ENCODE peak calls at places on chromosomes 3 and 15, in six cellular contexts. M is left ventricle myocardium inferior, H is fibroblast of pulmonary artery, Z is RWPE1, D is progenitor cell of endocrine pancreas, U is cardiac muscle cell. Q is an unnamed sample.

GRCh38 chr15:99307735-99308134 is 56.5 kb downstream of the LRRC28 start:
- DNase-seq in Z (no peak), U (no peak), H (peak; percentile 9), M (no peak), D (no peak), Q (no peak)

GRCh38 chr15:25862087-25862468 is 1.0 kb downstream of the ATP10A start:
- DNase-seq in D (no peak), H (no peak), Z (no peak), M (no peak), U (no peak), Q (peak; percentile 31)

GRCh38 chr15:70442616-70443321 is 320.6 kb downstream of the UACA start:
- DNase-seq in H (peak; percentile 8), U (no peak), M (no peak), D (no peak), Z (no peak), Q (no peak)

GRCh38 chr15:60966746-60967145 is 262.4 kb downstream of the RORA start:
- DNase-seq in M (no peak), H (no peak), U (no peak), D (no peak), Z (no peak), Q (no peak)

GRCh38 chr3:55701997-55702396 is 214.9 kb upstream of the WNT5A start:
- DNase-seq in Z (no peak), M (no peak), H (no peak), D (no peak), U (no peak), Q (no peak)

GRCh38 chr3:97960561-97961275 is 11.5 kb downstream of the RIOX2 start:
- DNase-seq in Z (no peak), D (no peak), U (no peak), H (no peak), M (no peak), Q (no peak)

GRCh38 chr15:34047893-34048775 is 9.1 kb upstream of the AVEN start:
- DNase-seq in M (no peak), U (no peak), H (peak; percentile 37), D (no peak), Z (no peak), Q (no peak)

GRCh38 chr3:100268986-100269385 is 8.2 kb downstream of the TBC1D23 start:
- DNase-seq in D (no peak), Z (no peak), H (no peak), U (no peak), M (no peak), Q (no peak)

GRCh38 chr3:19013879-19014278 is 134.4 kb upstream of the KCNH8 start:
- DNase-seq in M (no peak), Z (no peak), H (no peak), D (no peak), U (no peak), Q (no peak)

GRCh38 chr3:19947549-19948071 is 713 bp downstream of the RAB5A start:
- DNase-seq in H (peak; percentile 30), Z (peak; percentile 22), D (peak; percentile 29), U (peak; percentile 56), M (peak; percentile 36), Q (peak; percentile 46)

GRCh38 chr3:127050733-127051132 is 67.8 kb downstream of the PLXNA1 start:
- DNase-seq in M (no peak), D (no peak), H (no peak), Z (no peak), U (no peak), Q (no peak)

GRCh38 chr3:61239871-61240270 is 11.4 kb downstream of the FHIT start:
- DNase-seq in U (no peak), D (no peak), Z (no peak), H (peak; percentile 10), M (peak; percentile 17), Q (no peak)
- TF ChIP-seq CTCF in U (no peak), D (no peak), Z (no peak), H (no peak), M (no peak), Q (no peak)

GRCh38 chr15:101056366-101057334 is 137.5 kb downstream of the LRRK1 start:
- DNase-seq in H (peak; percentile 56), D (no peak), U (no peak), M (no peak), Z (no peak), Q (no peak)
- TF ChIP-seq CTCF in H (no peak), D (no peak), U (no peak), M (no peak), Z (no peak), Q (no peak)

DNA sequence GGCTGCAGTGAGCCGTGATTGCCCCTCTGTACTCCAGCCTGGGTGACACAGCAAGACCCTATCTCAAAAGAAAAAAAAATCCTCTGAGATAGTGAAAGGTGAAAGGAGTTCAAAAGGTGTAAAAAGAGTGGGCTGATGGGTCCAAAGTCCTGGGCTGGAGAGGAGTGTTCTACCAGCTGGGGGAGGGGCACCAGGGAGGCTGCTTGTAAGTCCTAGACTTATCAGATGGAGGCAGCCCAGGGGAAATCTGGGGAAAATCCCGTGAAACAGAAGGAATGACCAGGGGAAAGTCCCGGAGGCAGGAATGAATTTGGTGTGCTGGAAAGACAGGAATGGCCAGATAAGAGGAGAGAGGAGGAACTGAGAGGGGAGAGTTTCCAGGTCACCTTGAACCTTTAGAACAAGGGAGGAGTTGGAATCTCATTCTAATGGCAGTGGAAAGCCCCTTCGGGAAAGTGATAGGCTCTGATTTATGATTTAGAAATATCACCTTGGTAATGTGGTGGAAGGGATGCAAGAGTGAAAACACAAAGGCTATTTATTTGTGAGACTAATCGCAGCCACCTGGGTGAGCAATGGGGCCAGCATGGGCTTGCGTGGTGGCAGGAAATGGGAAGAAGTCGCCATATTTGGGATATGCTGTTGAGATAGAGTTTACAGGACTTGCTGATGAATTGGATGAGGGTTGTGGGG is 23.4 kb upstream of the PPP4R2 start:
- DNase-seq in H (peak; percentile 64), M (no peak), Z (no peak), U (no peak), D (no peak), Q (no peak)
- TF ChIP-seq CTCF in H (no peak), M (no peak), Z (no peak), U (no peak), D (no peak), Q (no peak)

GRCh38 chr15:80475572-80475971 is 71.4 kb downstream of the ARNT2 start:
- DNase-seq in M (no peak), H (no peak), D (no peak), Z (no peak), U (no peak), Q (no peak)
- TF ChIP-seq CTCF in M (no peak), H (peak; percentile 22), D (peak; percentile 35), Z (peak; percentile 18), U (peak; percentile 14), Q (no peak)

GRCh38 chr3:157066335-157067071 is 93.4 kb downstream of the CCNL1 start:
- DNase-seq in D (no peak), Z (no peak), U (no peak), M (no peak), H (peak; percentile 83), Q (no peak)
- TF ChIP-seq CTCF in D (no peak), Z (no peak), U (no peak), M (no peak), H (no peak), Q (no peak)

DNA sequence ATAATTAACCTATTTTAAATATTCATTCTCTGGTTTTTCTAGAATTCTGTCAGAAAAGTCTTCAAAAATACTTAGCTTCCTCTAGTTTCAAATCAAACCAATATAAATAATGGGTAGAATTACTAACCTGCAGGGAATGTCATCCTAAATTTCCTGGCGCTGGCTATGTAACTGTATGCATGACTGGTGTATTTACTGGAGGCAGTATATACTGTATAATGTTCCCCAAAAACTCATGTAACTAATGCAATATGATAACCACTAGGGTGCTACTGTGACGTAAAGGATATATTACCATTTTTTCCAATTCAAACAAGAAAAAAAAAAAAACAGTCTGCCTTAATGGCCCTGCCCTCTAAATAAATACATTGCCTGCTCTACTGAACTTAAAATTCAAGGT is 407.5 kb downstream of the MECOM start:
- DNase-seq in Z (no peak), U (no peak), D (no peak), M (no peak), H (no peak), Q (no peak)
- TF ChIP-seq CTCF in Z (no peak), U (no peak), D (no peak), M (no peak), H (no peak), Q (no peak)